ENCODE peak calls at places on chromosomes 6 and 20, in six cellular contexts. O is fibroblast of gingiva; S is stomach; K is neural crest cell; C is T-helper 17 cell; U is activated T-helper 9 cell treated with anti-CD3 and anti-CD28 coated beads, Interleukin-2, amount 50 U/mL, for 16 hours. Z is an unnamed sample.

GRCh38 chr6:165231581-165232276 is 77.7 kb downstream of the C6orf118 start:
- DNase-seq in O (peak), S (no peak), K (no peak), C (no peak), U (no peak), Z (no peak)

GRCh38 chr6:167479967-167480653 is 155.2 kb downstream of the TTLL2 start:
- DNase-seq in O (no peak), S (no peak), K (no peak), C (no peak), U (no peak), Z (no peak)

GRCh38 chr6:70717038-70717801 is 49.5 kb downstream of the SMAP1 start:
- DNase-seq in O (no peak), S (no peak), K (no peak), C (no peak), U (no peak), Z (no peak)

GRCh38 chr20:25510721-25511120 is 74.6 kb downstream of the NINL start:
- DNase-seq in O (no peak), S (no peak), K (no peak), C (no peak), U (no peak), Z (no peak)

GRCh38 chr6:168193816-168194701 is 115.0 kb upstream of the FRMD1 start:
- DNase-seq in O (no peak), S (peak), K (no peak), C (no peak), U (no peak), Z (no peak)

GRCh38 chr6:55659304-55659703 is 80.3 kb upstream of the HMGCLL1 start:
- DNase-seq in O (peak), S (no peak), K (no peak), C (no peak), U (no peak), Z (no peak)

GRCh38 chr20:17873410-17874270 is 95.0 kb downstream of the SNX5 start:
- DNase-seq in O (peak), S (peak), K (no peak), C (no peak), U (no peak), Z (no peak)

GRCh38 chr20:58969439-58969838 is 11.6 kb upstream of the NELFCD start:
- DNase-seq in O (no peak), S (no peak), K (no peak), C (no peak), U (no peak), Z (no peak)

GRCh38 chr6:73051147-73051546 is 174.1 kb downstream of the KHDC1L start:
- DNase-seq in O (no peak), S (no peak), K (no peak), C (no peak), U (no peak), Z (no peak)

GRCh38 chr6:4944325-4944724 is 59.5 kb downstream of the RPP40 start:
- DNase-seq in O (no peak), S (no peak), K (no peak), C (no peak), U (no peak), Z (no peak)

GRCh38 chr6:53394704-53395103 is 46.0 kb upstream of the ELOVL5 start:
- DNase-seq in O (no peak), S (no peak), K (no peak), C (no peak), U (no peak), Z (no peak)

GRCh38 chr20:37179671-37180524 is 550 bp upstream of the MROH8 start:
- DNase-seq in O (peak), S (no peak), K (no peak), C (no peak), U (no peak), Z (no peak)

GRCh38 chr6:41200296-41200900 is 551 bp downstream of the TREML2 start:
- DNase-seq in O (no peak), S (peak), K (no peak), C (no peak), U (peak), Z (no peak)

GRCh38 chr6:154474636-154475428 is 35.7 kb downstream of the CNKSR3 start:
- DNase-seq in O (peak), S (no peak), K (no peak), C (no peak), U (no peak), Z (no peak)

GRCh38 chr6:15870354-15871043 is 207.7 kb upstream of the DTNBP1 start:
- DNase-seq in O (peak), S (no peak), K (no peak), C (no peak), U (no peak), Z (no peak)

GRCh38 chr20:25695532-25696383 is 895 bp downstream of the ZNF337 start:
- DNase-seq in O (no peak), S (no peak), K (no peak), C (no peak), U (no peak), Z (no peak)